ENCODE peak calls at places on chromosomes 13 and 19, in ten cellular contexts. One of them, this sample, is unnamed. For H3K36me3, the result is how much of the 10 kb centered on the place peaks cover.

GRCh38 chr13:33188093-33188882 is 97.3 kb downstream of the STARD13 start:
- DNase-seq in heart right ventricle: no peak
- DNase-seq in tibial nerve: no peak
- DNase-seq in neural progenitor cell: no peak
- DNase-seq in osteoblast: no peak
- DNase-seq in transverse colon: no peak
- DNase-seq in hepatocyte: no peak
- DNase-seq in left ventricle myocardium inferior: no peak
- DNase-seq in effector memory CD4-positive, alpha-beta T cell: no peak
- DNase-seq in endodermal cell: no peak
- DNase-seq in this sample: no peak

GRCh38 chr13:76361868-76362267 is 524.3 kb downstream of the KCTD12 start:
- DNase-seq in osteoblast: no peak
- DNase-seq in endodermal cell: no peak
- DNase-seq in neural progenitor cell: no peak
- DNase-seq in effector memory CD4-positive, alpha-beta T cell: no peak
- DNase-seq in heart right ventricle: no peak
- DNase-seq in transverse colon: no peak
- DNase-seq in tibial nerve: no peak
- DNase-seq in left ventricle myocardium inferior: no peak
- DNase-seq in hepatocyte: no peak
- DNase-seq in this sample: no peak

GRCh38 chr19:38653028-38653571 is 5.7 kb downstream of the ACTN4 start:
- DNase-seq in hepatocyte: peak
- DNase-seq in tibial nerve: no peak
- DNase-seq in left ventricle myocardium inferior: no peak
- DNase-seq in neural progenitor cell: no peak
- DNase-seq in endodermal cell: no peak
- DNase-seq in transverse colon: peak
- DNase-seq in effector memory CD4-positive, alpha-beta T cell: no peak
- DNase-seq in osteoblast: peak
- DNase-seq in heart right ventricle: no peak
- DNase-seq in this sample: no peak

GRCh38 chr13:27177852-27178251 is 6.2 kb upstream of the USP12 start:
- DNase-seq in endodermal cell: peak
- DNase-seq in osteoblast: peak
- DNase-seq in left ventricle myocardium inferior: no peak
- DNase-seq in transverse colon: no peak
- DNase-seq in neural progenitor cell: peak
- DNase-seq in effector memory CD4-positive, alpha-beta T cell: no peak
- DNase-seq in hepatocyte: no peak
- DNase-seq in tibial nerve: no peak
- DNase-seq in heart right ventricle: no peak
- DNase-seq in this sample: no peak

GRCh38 chr19:51503428-51503827 is 1.8 kb upstream of the SIGLEC12 start:
- DNase-seq in left ventricle myocardium inferior: no peak
- DNase-seq in neural progenitor cell: no peak
- DNase-seq in endodermal cell: no peak
- DNase-seq in heart right ventricle: no peak
- DNase-seq in tibial nerve: no peak
- DNase-seq in osteoblast: peak
- DNase-seq in transverse colon: no peak
- DNase-seq in effector memory CD4-positive, alpha-beta T cell: no peak
- DNase-seq in hepatocyte: no peak
- DNase-seq in this sample: no peak

GRCh38 chr13:94708031-94708571 is 4.2 kb downstream of the SOX21 start:
- DNase-seq in left ventricle myocardium inferior: no peak
- DNase-seq in effector memory CD4-positive, alpha-beta T cell: no peak
- DNase-seq in tibial nerve: no peak
- DNase-seq in hepatocyte: no peak
- DNase-seq in transverse colon: no peak
- DNase-seq in endodermal cell: peak
- DNase-seq in neural progenitor cell: peak
- DNase-seq in heart right ventricle: no peak
- DNase-seq in osteoblast: no peak
- DNase-seq in this sample: no peak

GRCh38 chr19:50482271-50482855 is 5.7 kb upstream of the GARIN5A start:
- DNase-seq in heart right ventricle: no peak
- DNase-seq in hepatocyte: no peak
- DNase-seq in endodermal cell: no peak
- DNase-seq in transverse colon: no peak
- DNase-seq in left ventricle myocardium inferior: no peak
- DNase-seq in osteoblast: no peak
- DNase-seq in effector memory CD4-positive, alpha-beta T cell: no peak
- DNase-seq in neural progenitor cell: no peak
- DNase-seq in tibial nerve: no peak
- DNase-seq in this sample: no peak

GRCh38 chr13:64767054-64767453 is 2463.1 kb downstream of the PCDH9 start:
- DNase-seq in transverse colon: no peak
- DNase-seq in left ventricle myocardium inferior: no peak
- DNase-seq in neural progenitor cell: no peak
- DNase-seq in endodermal cell: no peak
- DNase-seq in effector memory CD4-positive, alpha-beta T cell: no peak
- DNase-seq in hepatocyte: no peak
- DNase-seq in tibial nerve: no peak
- DNase-seq in heart right ventricle: no peak
- DNase-seq in osteoblast: no peak
- DNase-seq in this sample: no peak

GRCh38 chr19:7970716-7971448 is 27.4 kb upstream of the TIMM44 start:
- DNase-seq in hepatocyte: peak
- DNase-seq in transverse colon: peak
- DNase-seq in neural progenitor cell: peak
- DNase-seq in osteoblast: peak
- DNase-seq in effector memory CD4-positive, alpha-beta T cell: no peak
- DNase-seq in tibial nerve: no peak
- DNase-seq in left ventricle myocardium inferior: no peak
- DNase-seq in endodermal cell: peak
- DNase-seq in heart right ventricle: no peak
- DNase-seq in this sample: no peak

GRCh38 chr19:23377276-23377675 is 18.0 kb downstream of the ZNF91 start:
- DNase-seq in heart right ventricle: no peak
- DNase-seq in tibial nerve: no peak
- DNase-seq in neural progenitor cell: no peak
- DNase-seq in endodermal cell: no peak
- DNase-seq in effector memory CD4-positive, alpha-beta T cell: no peak
- DNase-seq in osteoblast: no peak
- DNase-seq in hepatocyte: no peak
- DNase-seq in transverse colon: no peak
- DNase-seq in left ventricle myocardium inferior: no peak
- DNase-seq in this sample: no peak

GRCh38 chr13:108776650-108777049 is 147.2 kb downstream of the MYO16 start:
- DNase-seq in transverse colon: no peak
- DNase-seq in left ventricle myocardium inferior: no peak
- DNase-seq in neural progenitor cell: no peak
- DNase-seq in hepatocyte: no peak
- DNase-seq in osteoblast: no peak
- DNase-seq in endodermal cell: no peak
- DNase-seq in tibial nerve: no peak
- DNase-seq in effector memory CD4-positive, alpha-beta T cell: no peak
- DNase-seq in heart right ventricle: no peak
- DNase-seq in this sample: no peak

GRCh38 chr13:27712421-27712820 is 79.9 kb upstream of the GSX1 start:
- DNase-seq in transverse colon: peak
- DNase-seq in osteoblast: no peak
- DNase-seq in heart right ventricle: peak
- DNase-seq in endodermal cell: no peak
- DNase-seq in hepatocyte: peak
- DNase-seq in neural progenitor cell: no peak
- DNase-seq in effector memory CD4-positive, alpha-beta T cell: no peak
- DNase-seq in left ventricle myocardium inferior: no peak
- DNase-seq in tibial nerve: no peak
- DNase-seq in this sample: no peak

GRCh38 chr19:4709440-4710280 is 14.0 kb downstream of the DPP9 start:
- DNase-seq in endodermal cell: no peak
- DNase-seq in neural progenitor cell: no peak
- DNase-seq in osteoblast: peak
- DNase-seq in tibial nerve: no peak
- DNase-seq in hepatocyte: no peak
- DNase-seq in effector memory CD4-positive, alpha-beta T cell: no peak
- DNase-seq in left ventricle myocardium inferior: no peak
- DNase-seq in heart right ventricle: no peak
- DNase-seq in transverse colon: no peak
- DNase-seq in this sample: no peak

GRCh38 chr13:36696410-36696809 is 22.6 kb downstream of the SERTM1 start:
- DNase-seq in left ventricle myocardium inferior: no peak
- DNase-seq in hepatocyte: no peak
- DNase-seq in tibial nerve: no peak
- DNase-seq in neural progenitor cell: no peak
- DNase-seq in osteoblast: no peak
- DNase-seq in effector memory CD4-positive, alpha-beta T cell: no peak
- DNase-seq in transverse colon: no peak
- DNase-seq in heart right ventricle: no peak
- DNase-seq in endodermal cell: no peak
- DNase-seq in this sample: no peak
- H3K27ac ChIP-seq in left ventricle myocardium inferior: no peak
- H3K27ac ChIP-seq in hepatocyte: no peak
- H3K27ac ChIP-seq in tibial nerve: no peak
- H3K27ac ChIP-seq in neural progenitor cell: no peak
- H3K27ac ChIP-seq in osteoblast: no peak
- H3K27ac ChIP-seq in effector memory CD4-positive, alpha-beta T cell: no peak
- H3K27ac ChIP-seq in transverse colon: no peak
- H3K27ac ChIP-seq in heart right ventricle: no peak
- H3K27ac ChIP-seq in endodermal cell: peak
- H3K27ac ChIP-seq in this sample: no peak

GRCh38 chr19:15448014-15448777 is 1.6 kb downstream of the WIZ start:
- DNase-seq in transverse colon: no peak
- DNase-seq in hepatocyte: no peak
- DNase-seq in heart right ventricle: no peak
- DNase-seq in left ventricle myocardium inferior: no peak
- DNase-seq in tibial nerve: no peak
- DNase-seq in osteoblast: no peak
- DNase-seq in effector memory CD4-positive, alpha-beta T cell: no peak
- DNase-seq in neural progenitor cell: no peak
- DNase-seq in endodermal cell: no peak
- DNase-seq in this sample: no peak

GRCh38 chr19:15452111-15453047 is 2.6 kb upstream of the WIZ start:
- DNase-seq in effector memory CD4-positive, alpha-beta T cell: peak
- DNase-seq in endodermal cell: peak
- DNase-seq in left ventricle myocardium inferior: peak
- DNase-seq in neural progenitor cell: peak
- DNase-seq in heart right ventricle: peak
- DNase-seq in tibial nerve: peak
- DNase-seq in transverse colon: peak
- DNase-seq in osteoblast: peak
- DNase-seq in hepatocyte: peak
- DNase-seq in this sample: no peak

GRCh38 chr19:15448778-15449619 is 757 bp downstream of the WIZ start:
- DNase-seq in osteoblast: peak
- DNase-seq in neural progenitor cell: peak
- DNase-seq in endodermal cell: peak
- DNase-seq in heart right ventricle: no peak
- DNase-seq in hepatocyte: peak
- DNase-seq in transverse colon: no peak
- DNase-seq in left ventricle myocardium inferior: no peak
- DNase-seq in effector memory CD4-positive, alpha-beta T cell: no peak
- DNase-seq in tibial nerve: no peak
- DNase-seq in this sample: no peak

GRCh38 chr19:15450528-15450890 is 753 bp upstream of the WIZ start:
- DNase-seq in tibial nerve: no peak
- DNase-seq in osteoblast: no peak
- DNase-seq in transverse colon: no peak
- DNase-seq in endodermal cell: no peak
- DNase-seq in effector memory CD4-positive, alpha-beta T cell: no peak
- DNase-seq in left ventricle myocardium inferior: no peak
- DNase-seq in neural progenitor cell: no peak
- DNase-seq in hepatocyte: no peak
- DNase-seq in heart right ventricle: no peak
- DNase-seq in this sample: no peak

DNA sequence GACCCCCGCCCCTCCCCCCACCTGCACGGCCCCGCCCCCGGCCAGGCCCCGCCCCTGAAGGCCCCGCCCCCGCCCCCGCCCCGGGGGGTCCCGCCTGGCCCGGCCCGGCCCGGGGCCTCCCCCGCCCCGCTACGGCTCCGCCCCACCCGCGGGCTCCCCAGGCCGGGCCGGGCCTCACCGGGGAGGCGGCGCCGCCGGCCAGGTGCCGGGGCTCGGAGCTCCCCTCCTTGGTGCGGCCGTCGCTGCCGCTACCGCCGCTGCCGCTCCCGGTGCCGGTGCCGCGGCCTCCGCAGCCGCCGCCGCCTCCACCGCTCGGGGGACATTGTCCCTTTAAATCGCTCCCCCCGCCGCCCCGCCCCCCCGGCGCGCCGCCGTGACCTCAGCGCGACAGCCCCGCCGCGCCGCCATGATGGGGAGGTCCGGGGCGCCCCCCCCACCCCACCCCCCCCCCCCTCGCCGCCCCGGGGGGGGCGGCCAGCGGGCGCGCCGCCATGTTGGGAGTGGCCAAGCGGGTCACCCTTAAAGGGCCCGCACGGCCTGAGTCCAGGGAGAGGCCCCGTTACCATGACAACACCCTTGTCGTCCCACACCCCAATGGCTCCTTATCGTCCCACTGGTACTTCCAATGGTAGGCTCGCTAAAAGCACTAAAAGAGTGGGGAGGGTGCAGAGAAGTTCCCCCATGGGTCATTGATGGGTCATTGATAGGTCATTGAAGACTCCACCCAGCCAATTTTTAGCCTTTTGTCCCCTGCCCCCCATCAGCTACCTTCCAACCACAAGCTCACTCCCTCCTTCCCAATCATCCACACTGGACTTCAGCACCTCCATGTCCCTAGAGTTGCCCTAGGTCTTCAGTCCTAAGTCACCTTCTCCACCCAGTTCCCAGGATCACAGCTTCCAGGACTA is at the start of gene WIZ:
- DNase-seq in osteoblast: peak
- DNase-seq in hepatocyte: peak
- DNase-seq in tibial nerve: peak
- DNase-seq in transverse colon: peak
- DNase-seq in left ventricle myocardium inferior: peak
- DNase-seq in heart right ventricle: peak
- DNase-seq in effector memory CD4-positive, alpha-beta T cell: peak
- DNase-seq in endodermal cell: peak
- DNase-seq in neural progenitor cell: peak
- DNase-seq in this sample: no peak
- H3K4me3 ChIP-seq in osteoblast: peak
- H3K4me3 ChIP-seq in hepatocyte: peak
- H3K4me3 ChIP-seq in tibial nerve: peak
- H3K4me3 ChIP-seq in transverse colon: peak
- H3K4me3 ChIP-seq in left ventricle myocardium inferior: peak
- H3K4me3 ChIP-seq in heart right ventricle: peak
- H3K4me3 ChIP-seq in effector memory CD4-positive, alpha-beta T cell: peak
- H3K4me3 ChIP-seq in endodermal cell: peak
- H3K4me3 ChIP-seq in neural progenitor cell: peak
- H3K4me3 ChIP-seq in this sample: peak

GRCh38 chr13:48255090-48255489 is 22.1 kb downstream of the ITM2B start:
- DNase-seq in transverse colon: no peak
- DNase-seq in tibial nerve: no peak
- DNase-seq in effector memory CD4-positive, alpha-beta T cell: no peak
- DNase-seq in osteoblast: no peak
- DNase-seq in heart right ventricle: no peak
- DNase-seq in endodermal cell: no peak
- DNase-seq in hepatocyte: no peak
- DNase-seq in neural progenitor cell: no peak
- DNase-seq in left ventricle myocardium inferior: no peak
- DNase-seq in this sample: no peak
- H3K36me3 ChIP-seq in transverse colon: under half
- H3K36me3 ChIP-seq in tibial nerve: under half
- H3K36me3 ChIP-seq in effector memory CD4-positive, alpha-beta T cell: half or more
- H3K36me3 ChIP-seq in osteoblast: under half
- H3K36me3 ChIP-seq in heart right ventricle: half or more
- H3K36me3 ChIP-seq in endodermal cell: under half
- H3K36me3 ChIP-seq in hepatocyte: under half
- H3K36me3 ChIP-seq in neural progenitor cell: under half
- H3K36me3 ChIP-seq in left ventricle myocardium inferior: half or more
- H3K36me3 ChIP-seq in this sample: under half

GRCh38 chr19:54173951-54174817 is 1.2 kb upstream of the TMC4 start:
- DNase-seq in hepatocyte: no peak
- DNase-seq in endodermal cell: no peak
- DNase-seq in neural progenitor cell: no peak
- DNase-seq in effector memory CD4-positive, alpha-beta T cell: no peak
- DNase-seq in tibial nerve: no peak
- DNase-seq in left ventricle myocardium inferior: no peak
- DNase-seq in osteoblast: peak
- DNase-seq in transverse colon: no peak
- DNase-seq in heart right ventricle: no peak
- DNase-seq in this sample: no peak
- H3K27ac ChIP-seq in hepatocyte: no peak
- H3K27ac ChIP-seq in endodermal cell: no peak
- H3K27ac ChIP-seq in neural progenitor cell: no peak
- H3K27ac ChIP-seq in effector memory CD4-positive, alpha-beta T cell: no peak
- H3K27ac ChIP-seq in tibial nerve: no peak
- H3K27ac ChIP-seq in left ventricle myocardium inferior: peak
- H3K27ac ChIP-seq in osteoblast: no peak
- H3K27ac ChIP-seq in transverse colon: no peak
- H3K27ac ChIP-seq in heart right ventricle: no peak
- H3K27ac ChIP-seq in this sample: no peak